ENCODE peak calls at places on chromosomes 4 and X, in nine cellular contexts. One of them, this sample, is unnamed.

GRCh38 chrX:132393992-132394391 is 94.8 kb downstream of the MBNL3 start:
- DNase-seq in left lung: no peak
- DNase-seq in A549: no peak
- DNase-seq in uterus: no peak
- DNase-seq in upper lobe of right lung: no peak
- DNase-seq in progenitor cell of endocrine pancreas: no peak
- DNase-seq in GM13977: no peak
- DNase-seq in tibial nerve: no peak
- DNase-seq in mammary epithelial cell: no peak
- DNase-seq in this sample: no peak

GRCh38 chrX:135644624-135645023 is 68.8 kb upstream of the CT45A1 start:
- DNase-seq in left lung: no peak
- DNase-seq in A549: no peak
- DNase-seq in uterus: no peak
- DNase-seq in upper lobe of right lung: no peak
- DNase-seq in progenitor cell of endocrine pancreas: no peak
- DNase-seq in GM13977: no peak
- DNase-seq in tibial nerve: no peak
- DNase-seq in mammary epithelial cell: no peak
- DNase-seq in this sample: no peak

GRCh38 chr4:104064650-104065577 is 345.1 kb upstream of the TACR3 start:
- DNase-seq in left lung: peak; percentile 32
- DNase-seq in A549: peak; percentile 5
- DNase-seq in uterus: no peak
- DNase-seq in upper lobe of right lung: peak; percentile 57
- DNase-seq in progenitor cell of endocrine pancreas: peak; percentile 25
- DNase-seq in GM13977: peak; percentile 13
- DNase-seq in tibial nerve: peak; percentile 25
- DNase-seq in mammary epithelial cell: peak; percentile 20
- DNase-seq in this sample: no peak

GRCh38 chr4:109216085-109216696 is 86.3 kb downstream of the COL25A1 start:
- DNase-seq in left lung: no peak
- DNase-seq in A549: no peak
- DNase-seq in uterus: no peak
- DNase-seq in upper lobe of right lung: no peak
- DNase-seq in progenitor cell of endocrine pancreas: no peak
- DNase-seq in GM13977: no peak
- DNase-seq in tibial nerve: no peak
- DNase-seq in mammary epithelial cell: no peak
- DNase-seq in this sample: no peak

GRCh38 chrX:119075271-119075670 is 2.5 kb downstream of the CT47C1 start:
- DNase-seq in left lung: no peak
- DNase-seq in A549: no peak
- DNase-seq in uterus: no peak
- DNase-seq in upper lobe of right lung: no peak
- DNase-seq in progenitor cell of endocrine pancreas: no peak
- DNase-seq in GM13977: no peak
- DNase-seq in tibial nerve: no peak
- DNase-seq in mammary epithelial cell: no peak
- DNase-seq in this sample: no peak

GRCh38 chrX:11386812-11387211 is 93.6 kb downstream of the AMELX start:
- DNase-seq in left lung: no peak
- DNase-seq in A549: no peak
- DNase-seq in uterus: no peak
- DNase-seq in upper lobe of right lung: no peak
- DNase-seq in progenitor cell of endocrine pancreas: no peak
- DNase-seq in GM13977: no peak
- DNase-seq in tibial nerve: no peak
- DNase-seq in mammary epithelial cell: no peak
- DNase-seq in this sample: no peak

GRCh38 chr4:85496146-85496849 is 21.3 kb downstream of the ARHGAP24 start:
- DNase-seq in left lung: no peak
- DNase-seq in A549: no peak
- DNase-seq in uterus: no peak
- DNase-seq in upper lobe of right lung: no peak
- DNase-seq in progenitor cell of endocrine pancreas: no peak
- DNase-seq in GM13977: no peak
- DNase-seq in tibial nerve: no peak
- DNase-seq in mammary epithelial cell: no peak
- DNase-seq in this sample: no peak

GRCh38 chr4:148258526-148258925 is 183.7 kb downstream of the NR3C2 start:
- DNase-seq in left lung: no peak
- DNase-seq in A549: no peak
- DNase-seq in uterus: no peak
- DNase-seq in upper lobe of right lung: no peak
- DNase-seq in progenitor cell of endocrine pancreas: no peak
- DNase-seq in GM13977: no peak
- DNase-seq in tibial nerve: no peak
- DNase-seq in mammary epithelial cell: no peak
- DNase-seq in this sample: no peak

GRCh38 chrX:130896816-130897508 is 6.0 kb downstream of the ENOX2 start:
- DNase-seq in left lung: no peak
- DNase-seq in A549: no peak
- DNase-seq in uterus: no peak
- DNase-seq in upper lobe of right lung: no peak
- DNase-seq in progenitor cell of endocrine pancreas: no peak
- DNase-seq in GM13977: no peak
- DNase-seq in tibial nerve: no peak
- DNase-seq in mammary epithelial cell: no peak
- DNase-seq in this sample: no peak

GRCh38 chr4:141957416-141957815 is 321.0 kb downstream of the IL15 start:
- DNase-seq in left lung: no peak
- DNase-seq in A549: no peak
- DNase-seq in uterus: no peak
- DNase-seq in upper lobe of right lung: no peak
- DNase-seq in progenitor cell of endocrine pancreas: no peak
- DNase-seq in GM13977: no peak
- DNase-seq in tibial nerve: no peak
- DNase-seq in mammary epithelial cell: no peak
- DNase-seq in this sample: no peak

GRCh38 chr4:155496294-155496626 is 119.5 kb upstream of the MAP9 start:
- DNase-seq in left lung: no peak
- DNase-seq in A549: no peak
- DNase-seq in uterus: no peak
- DNase-seq in upper lobe of right lung: no peak
- DNase-seq in progenitor cell of endocrine pancreas: no peak
- DNase-seq in GM13977: no peak
- DNase-seq in tibial nerve: no peak
- DNase-seq in mammary epithelial cell: no peak
- DNase-seq in this sample: no peak

GRCh38 chr4:155495572-155496293 is 119.0 kb upstream of the MAP9 start:
- DNase-seq in left lung: no peak
- DNase-seq in A549: no peak
- DNase-seq in uterus: no peak
- DNase-seq in upper lobe of right lung: no peak
- DNase-seq in progenitor cell of endocrine pancreas: no peak
- DNase-seq in GM13977: no peak
- DNase-seq in tibial nerve: no peak
- DNase-seq in mammary epithelial cell: no peak
- DNase-seq in this sample: no peak

GRCh38 chr4:155494037-155494718 is 117.4 kb upstream of the MAP9 start:
- DNase-seq in left lung: no peak
- DNase-seq in A549: no peak
- DNase-seq in uterus: no peak
- DNase-seq in upper lobe of right lung: no peak
- DNase-seq in progenitor cell of endocrine pancreas: no peak
- DNase-seq in GM13977: no peak
- DNase-seq in tibial nerve: no peak
- DNase-seq in mammary epithelial cell: no peak
- DNase-seq in this sample: no peak

GRCh38 chr4:155491336-155492131 is 114.8 kb upstream of the MAP9 start:
- DNase-seq in left lung: no peak
- DNase-seq in A549: no peak
- DNase-seq in uterus: no peak
- DNase-seq in upper lobe of right lung: no peak
- DNase-seq in progenitor cell of endocrine pancreas: no peak
- DNase-seq in GM13977: peak; percentile 12
- DNase-seq in tibial nerve: no peak
- DNase-seq in mammary epithelial cell: no peak
- DNase-seq in this sample: no peak

DNA sequence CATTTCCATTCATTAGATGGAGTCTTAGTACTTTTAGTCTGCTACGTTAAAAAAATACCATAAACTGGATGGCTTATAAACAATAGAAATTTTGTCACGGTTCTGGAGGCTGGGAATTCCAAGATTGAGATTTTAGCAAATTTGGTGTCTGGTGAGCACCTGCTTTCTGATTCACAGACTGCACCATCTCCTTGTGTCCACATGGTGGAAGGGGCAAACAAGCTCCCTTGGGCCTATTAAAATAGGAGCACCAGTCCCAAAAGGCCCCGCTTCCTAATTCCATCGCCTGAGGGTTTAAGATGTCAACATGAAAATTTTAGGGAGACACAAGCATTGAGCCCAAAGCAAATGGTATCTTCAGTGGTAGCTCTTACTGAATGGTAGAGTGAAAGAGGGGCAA is 120.5 kb upstream of the MAP9 start:
- DNase-seq in left lung: no peak
- DNase-seq in A549: no peak
- DNase-seq in uterus: no peak
- DNase-seq in upper lobe of right lung: no peak
- DNase-seq in progenitor cell of endocrine pancreas: no peak
- DNase-seq in GM13977: no peak
- DNase-seq in tibial nerve: no peak
- DNase-seq in mammary epithelial cell: no peak
- DNase-seq in this sample: no peak
- TF ChIP-seq CTCF in left lung: no peak
- TF ChIP-seq CTCF in A549: no peak
- TF ChIP-seq CTCF in uterus: no peak
- TF ChIP-seq CTCF in upper lobe of right lung: no peak
- TF ChIP-seq CTCF in progenitor cell of endocrine pancreas: no peak
- TF ChIP-seq CTCF in GM13977: no peak
- TF ChIP-seq CTCF in tibial nerve: no peak
- TF ChIP-seq CTCF in mammary epithelial cell: peak; percentile 31
- TF ChIP-seq CTCF in this sample: no peak

DNA sequence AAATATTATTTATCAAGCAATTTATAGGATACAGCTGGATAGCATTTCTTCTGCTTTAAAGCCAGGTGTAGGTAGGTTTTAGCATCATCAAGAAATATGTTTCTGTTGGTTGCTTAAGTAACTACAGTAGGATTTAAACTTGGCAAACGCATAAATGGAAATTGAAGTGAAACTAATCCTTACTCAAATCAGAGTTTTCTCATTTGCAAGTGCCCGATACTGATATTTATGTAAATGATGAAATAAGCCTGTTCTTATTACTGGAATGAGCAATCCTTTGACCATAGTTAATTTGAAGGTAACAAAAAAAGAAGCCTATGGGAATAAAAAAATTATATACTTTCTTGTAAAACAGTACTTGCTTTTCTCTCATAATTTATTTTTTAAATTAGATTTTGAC is 23.2 kb upstream of the PIGA start:
- DNase-seq in left lung: no peak
- DNase-seq in A549: no peak
- DNase-seq in uterus: no peak
- DNase-seq in upper lobe of right lung: no peak
- DNase-seq in progenitor cell of endocrine pancreas: no peak
- DNase-seq in GM13977: no peak
- DNase-seq in tibial nerve: no peak
- DNase-seq in mammary epithelial cell: no peak
- DNase-seq in this sample: no peak
- TF ChIP-seq CTCF in left lung: no peak
- TF ChIP-seq CTCF in A549: no peak
- TF ChIP-seq CTCF in uterus: no peak
- TF ChIP-seq CTCF in upper lobe of right lung: no peak
- TF ChIP-seq CTCF in progenitor cell of endocrine pancreas: no peak
- TF ChIP-seq CTCF in GM13977: no peak
- TF ChIP-seq CTCF in tibial nerve: no peak
- TF ChIP-seq CTCF in mammary epithelial cell: no peak
- TF ChIP-seq CTCF in this sample: no peak

GRCh38 chr4:84158670-84159069 is 340.4 kb downstream of the NKX6-1 start:
- DNase-seq in left lung: no peak
- DNase-seq in A549: no peak
- DNase-seq in uterus: no peak
- DNase-seq in upper lobe of right lung: no peak
- DNase-seq in progenitor cell of endocrine pancreas: no peak
- DNase-seq in GM13977: no peak
- DNase-seq in tibial nerve: no peak
- DNase-seq in mammary epithelial cell: no peak
- DNase-seq in this sample: no peak

GRCh38 chr4:84159767-84160166 is 339.3 kb downstream of the NKX6-1 start:
- DNase-seq in left lung: no peak
- DNase-seq in A549: no peak
- DNase-seq in uterus: no peak
- DNase-seq in upper lobe of right lung: no peak
- DNase-seq in progenitor cell of endocrine pancreas: no peak
- DNase-seq in GM13977: no peak
- DNase-seq in tibial nerve: no peak
- DNase-seq in mammary epithelial cell: no peak
- DNase-seq in this sample: no peak
- TF ChIP-seq CTCF in left lung: no peak
- TF ChIP-seq CTCF in A549: no peak
- TF ChIP-seq CTCF in uterus: no peak
- TF ChIP-seq CTCF in upper lobe of right lung: no peak
- TF ChIP-seq CTCF in progenitor cell of endocrine pancreas: peak; percentile 52
- TF ChIP-seq CTCF in GM13977: peak; percentile 16
- TF ChIP-seq CTCF in tibial nerve: no peak
- TF ChIP-seq CTCF in mammary epithelial cell: peak; percentile 34
- TF ChIP-seq CTCF in this sample: peak; percentile 44

GRCh38 chrX:34338046-34338445 is 205.9 kb upstream of the FAM47A start:
- DNase-seq in left lung: no peak
- DNase-seq in A549: no peak
- DNase-seq in uterus: no peak
- DNase-seq in upper lobe of right lung: no peak
- DNase-seq in progenitor cell of endocrine pancreas: no peak
- DNase-seq in GM13977: no peak
- DNase-seq in tibial nerve: no peak
- DNase-seq in mammary epithelial cell: no peak
- DNase-seq in this sample: no peak

DNA sequence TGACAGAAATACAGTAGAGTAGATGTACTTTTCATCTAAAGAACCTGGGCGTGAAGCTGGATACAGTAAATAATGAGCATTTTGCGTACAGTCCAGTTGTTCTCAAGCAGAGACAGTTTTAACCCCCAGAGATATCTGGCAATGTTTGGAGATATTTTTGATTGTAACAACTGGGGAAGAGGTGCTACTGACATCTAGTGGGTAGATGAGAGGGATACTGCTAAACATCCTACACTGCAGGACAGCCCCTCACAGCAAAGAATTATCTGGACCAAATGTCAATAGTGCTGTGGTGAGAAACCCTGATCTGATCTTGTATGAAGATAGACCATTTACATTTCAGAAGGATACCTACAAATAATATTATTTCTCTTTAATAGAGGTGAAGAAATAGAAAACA is 200.2 kb upstream of the FAM47A start:
- DNase-seq in left lung: no peak
- DNase-seq in A549: no peak
- DNase-seq in uterus: no peak
- DNase-seq in upper lobe of right lung: no peak
- DNase-seq in progenitor cell of endocrine pancreas: no peak
- DNase-seq in GM13977: no peak
- DNase-seq in tibial nerve: no peak
- DNase-seq in mammary epithelial cell: no peak
- DNase-seq in this sample: no peak
- TF ChIP-seq CTCF in left lung: no peak
- TF ChIP-seq CTCF in A549: no peak
- TF ChIP-seq CTCF in uterus: no peak
- TF ChIP-seq CTCF in upper lobe of right lung: peak; percentile 21
- TF ChIP-seq CTCF in progenitor cell of endocrine pancreas: peak; percentile 53
- TF ChIP-seq CTCF in GM13977: peak; percentile 6
- TF ChIP-seq CTCF in tibial nerve: no peak
- TF ChIP-seq CTCF in mammary epithelial cell: peak; percentile 43
- TF ChIP-seq CTCF in this sample: peak; percentile 6